ENCODE peak calls at places on chromosomes 3 and 15, in nine cellular contexts. I, Q, H, Z, V, S, W, R and T are unnamed samples. For H3K36me3, the result is how much of the 10 kb centered on the place peaks cover.

GRCh38 chr15:83398591-83398990 is 48.5 kb upstream of the SH3GL3 start:
- DNase-seq in S (no peak), Q (no peak), V (no peak), I (no peak), H (peak), Z (peak), R (peak), W (no peak), T (no peak)

GRCh38 chr15:66917904-66918448 is 147.4 kb upstream of the SMAD3 start:
- DNase-seq in S (no peak), Z (no peak), H (no peak), Q (no peak), I (no peak), W (no peak), V (no peak), R (no peak), T (no peak)

GRCh38 chr3:160473233-160473632 is 23.6 kb upstream of the TRIM59 start:
- DNase-seq in I (no peak), Q (no peak), H (peak), R (peak), S (no peak), Z (peak), W (no peak), V (no peak), T (no peak)

GRCh38 chr15:92681141-92681622 is 25.6 kb upstream of the FAM174B start:
- DNase-seq in Q (no peak), I (no peak), Z (peak), W (no peak), V (no peak), R (peak), H (peak), S (no peak), T (no peak)

GRCh38 chr15:70589221-70589620 is 174.1 kb downstream of the UACA start:
- DNase-seq in I (no peak), R (peak), Z (peak), S (no peak), Q (no peak), W (no peak), V (no peak), H (peak), T (no peak)

GRCh38 chr3:132344666-132345280 is 27.6 kb downstream of the ACP3 start:
- DNase-seq in R (no peak), H (peak), I (no peak), S (no peak), Q (no peak), Z (peak), V (no peak), W (no peak), T (no peak)

GRCh38 chr3:136114421-136114820 is 81.7 kb downstream of the MSL2 start:
- DNase-seq in I (no peak), Z (peak), Q (no peak), R (no peak), W (no peak), H (no peak), S (no peak), V (no peak), T (no peak)

GRCh38 chr15:91032919-91033803 is 10.8 kb upstream of the VPS33B start:
- DNase-seq in Q (no peak), R (peak), H (peak), S (peak), I (peak), V (peak), W (peak), Z (no peak), T (peak)

GRCh38 chr15:64813075-64813474 is 12.4 kb downstream of the PIF1 start:
- DNase-seq in R (peak), S (no peak), W (no peak), H (peak), I (no peak), V (no peak), Q (no peak), Z (peak), T (no peak)

GRCh38 chr3:168088106-168088722 is 7.5 kb downstream of the GOLIM4 start:
- DNase-seq in S (no peak), I (peak), W (no peak), V (no peak), H (peak), Z (no peak), Q (no peak), R (no peak), T (no peak)

GRCh38 chr15:67178569-67179210 is 75.8 kb downstream of the AAGAB start:
- DNase-seq in I (no peak), V (no peak), Z (peak), S (no peak), H (peak), Q (no peak), W (no peak), R (peak), T (no peak)

GRCh38 chr15:35669021-35669420 is 123.1 kb upstream of the DPH6 start:
- DNase-seq in S (no peak), V (no peak), R (no peak), H (no peak), Z (no peak), I (no peak), Q (no peak), W (no peak), T (no peak)

GRCh38 chr15:61051570-61052031 is 177.5 kb downstream of the RORA start:
- DNase-seq in Z (peak), R (peak), S (no peak), W (no peak), V (no peak), H (peak), I (peak), Q (no peak), T (no peak)

GRCh38 chr3:101453966-101454365 is 59.0 kb downstream of the SENP7 start:
- DNase-seq in W (no peak), I (no peak), S (no peak), Z (peak), H (peak), V (no peak), Q (no peak), R (peak), T (no peak)

GRCh38 chr15:71538181-71538580 is 272.2 kb upstream of the NR2E3 start:
- DNase-seq in H (no peak), Q (no peak), W (no peak), S (no peak), R (no peak), I (no peak), Z (peak), V (no peak), T (no peak)

GRCh38 chr3:49647741-49648140 is 26.4 kb upstream of the APEH start:
- DNase-seq in S (no peak), I (no peak), V (peak), R (no peak), H (no peak), W (no peak), Z (no peak), Q (no peak), T (no peak)

GRCh38 chr3:189270248-189270832 is 98.6 kb downstream of the TPRG1 start:
- DNase-seq in H (peak), I (peak), W (peak), Q (no peak), V (peak), S (peak), R (peak), Z (peak), T (peak)

GRCh38 chr15:60744826-60745225 is 265.9 kb upstream of the ICE2 start:
- DNase-seq in W (no peak), S (no peak), I (no peak), H (peak), Z (no peak), V (no peak), Q (no peak), R (no peak), T (no peak)

GRCh38 chr15:32100286-32100685 is 70.0 kb downstream of the CHRNA7 start:
- DNase-seq in H (no peak), V (no peak), Z (no peak), Q (no peak), I (no peak), R (no peak), W (no peak), S (no peak), T (no peak)

GRCh38 chr3:61812517-61812916 is 251.1 kb downstream of the PTPRG start:
- DNase-seq in R (no peak), Q (no peak), S (no peak), Z (no peak), W (no peak), I (no peak), V (no peak), H (no peak), T (no peak)

GRCh38 chr3:160756907-160757623 is 1.0 kb downstream of the PPM1L start:
- DNase-seq in Q (no peak), R (no peak), S (peak), Z (no peak), V (no peak), I (no peak), H (no peak), W (peak), T (peak)

GRCh38 chr3:54538346-54538745 is 389.5 kb downstream of the LRTM1 start:
- DNase-seq in Q (no peak), I (no peak), W (no peak), R (no peak), V (no peak), S (no peak), Z (no peak), H (no peak), T (no peak)

GRCh38 chr3:134106580-134106979 is 76.9 kb upstream of the SLCO2A1 start:
- DNase-seq in I (no peak), S (no peak), V (peak), R (no peak), W (no peak), Z (no peak), H (no peak), Q (no peak), T (no peak)

GRCh38 chr3:143182861-143183667 is 63.5 kb downstream of the CHST2 start:
- DNase-seq in Q (no peak), Z (no peak), H (no peak), R (no peak), I (no peak), W (no peak), V (no peak), S (no peak), T (no peak)

GRCh38 chr3:12553921-12554391 is 2.9 kb upstream of the MKRN2 start:
- DNase-seq in Q (no peak), V (no peak), S (no peak), R (peak), W (peak), H (peak), I (peak), Z (no peak), T (no peak)

GRCh38 chr3:193620650-193621049 is 27.6 kb downstream of the OPA1 start:
- DNase-seq in H (peak), S (no peak), R (peak), V (no peak), I (no peak), Z (peak), W (no peak), Q (no peak), T (no peak)

GRCh38 chr3:101548527-101549105 is 13.1 kb upstream of the TRMT10C start:
- DNase-seq in H (no peak), V (no peak), Z (no peak), S (no peak), Q (no peak), R (no peak), W (no peak), I (no peak), T (no peak)

GRCh38 chr3:153130312-153130977 is 31.6 kb upstream of the RAP2B start:
- DNase-seq in Q (no peak), I (no peak), S (no peak), Z (peak), R (peak), V (no peak), W (no peak), H (peak), T (no peak)

GRCh38 chr15:70248116-70249025 is 150.7 kb upstream of the TLE3 start:
- DNase-seq in H (no peak), R (peak), W (peak), V (no peak), Z (no peak), I (no peak), Q (no peak), S (peak), T (no peak)

GRCh38 chr3:133927543-133928066 is 31.9 kb upstream of the RAB6B start:
- DNase-seq in H (peak), Z (no peak), V (peak), R (peak), S (peak), W (no peak), Q (no peak), I (peak), T (peak)

GRCh38 chr15:37767841-37768455 is 166.5 kb upstream of the TMCO5A start:
- DNase-seq in H (peak), I (no peak), Q (no peak), W (no peak), V (no peak), R (peak), S (no peak), Z (peak), T (no peak)

GRCh38 chr3:34584971-34585370 is 786.5 kb downstream of the PDCD6IP start:
- DNase-seq in Q (no peak), Z (no peak), S (no peak), H (no peak), R (no peak), I (no peak), V (no peak), W (no peak), T (no peak)

GRCh38 chr15:37783290-37783689 is 151.2 kb upstream of the TMCO5A start:
- DNase-seq in Q (no peak), H (no peak), Z (no peak), S (no peak), V (no peak), W (no peak), R (peak), I (no peak), T (no peak)

GRCh38 chr15:52199271-52199670 is 8.1 kb upstream of the GNB5 start:
- DNase-seq in I (no peak), V (no peak), Z (no peak), H (no peak), W (no peak), S (no peak), Q (no peak), R (no peak), T (no peak)

DNA sequence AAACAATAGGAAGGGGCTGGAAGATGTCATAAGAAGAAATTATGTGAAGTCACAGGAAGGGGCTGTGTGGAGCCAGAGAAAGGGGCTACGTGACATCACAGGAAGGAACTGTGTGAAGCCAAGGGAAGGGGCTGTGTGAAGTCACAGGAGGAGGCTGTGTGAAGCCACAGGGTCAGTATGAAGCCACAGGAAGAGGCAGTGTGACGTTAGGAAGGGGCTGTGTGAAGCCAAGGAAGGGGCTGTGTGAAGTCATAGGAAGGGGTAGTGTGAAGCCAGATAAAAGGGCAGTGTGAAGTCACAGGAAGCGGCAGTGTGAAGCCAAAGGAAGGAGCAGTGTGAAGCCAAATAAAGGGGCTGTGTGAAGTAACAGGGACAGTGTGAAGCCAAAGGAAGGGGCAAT is 32.5 kb downstream of the GASK1A start:
- DNase-seq in S (no peak), W (no peak), H (no peak), R (no peak), Z (no peak), V (no peak), I (no peak), Q (no peak), T (peak)
- H3K36me3 ChIP-seq in S (under half), W (under half), H (under half), R (under half), Z (under half), V (under half), I (under half), Q (under half), T (under half)

DNA sequence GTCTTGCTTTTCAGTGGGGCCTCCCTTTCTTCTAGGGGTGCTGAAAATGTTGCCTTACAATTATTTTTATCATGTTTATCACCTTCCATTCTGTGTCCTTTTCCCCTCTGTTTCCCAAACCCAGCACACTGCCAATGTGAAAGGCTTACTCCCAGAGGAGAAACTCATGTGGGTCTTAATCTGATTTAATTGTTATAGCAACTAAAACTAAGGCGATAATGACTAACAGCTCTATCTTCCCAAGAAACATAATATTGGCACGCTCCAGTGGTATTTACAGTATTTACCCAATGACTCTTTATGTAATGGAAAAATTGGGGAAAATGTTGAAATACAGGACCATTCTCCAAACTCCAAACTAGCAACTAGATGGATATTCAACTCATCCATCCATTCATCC is 58.4 kb downstream of the MESD start:
- DNase-seq in I (no peak), Z (no peak), R (peak), W (no peak), H (peak), Q (no peak), V (no peak), S (no peak), T (no peak)
- H3K36me3 ChIP-seq in I (under half), Z (half or more), R (under half), W (under half), H (under half), Q (under half), V (under half), S (under half), T (under half)

DNA sequence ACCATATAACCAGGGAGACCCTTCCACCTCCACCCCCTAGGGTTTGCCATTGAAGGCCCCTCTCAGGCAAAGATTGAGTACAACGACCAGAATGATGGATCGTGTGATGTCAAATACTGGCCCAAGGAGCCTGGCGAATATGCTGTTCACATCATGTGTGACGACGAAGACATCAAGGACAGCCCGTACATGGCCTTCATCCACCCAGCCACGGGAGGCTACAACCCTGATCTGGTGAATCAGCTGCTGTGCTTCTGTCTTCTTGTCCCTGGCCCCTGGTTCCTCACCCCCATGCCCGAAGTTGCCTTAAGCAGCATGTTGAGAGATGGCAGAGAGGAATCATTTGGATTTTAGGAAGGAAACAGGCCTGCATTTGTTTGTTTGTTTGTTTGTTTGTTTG is 98.4 kb downstream of the FLNB start:
- DNase-seq in H (no peak), R (no peak), W (no peak), Z (no peak), Q (no peak), S (no peak), V (no peak), I (no peak), T (no peak)
- H3K36me3 ChIP-seq in H (half or more), R (under half), W (half or more), Z (half or more), Q (under half), S (under half), V (under half), I (under half), T (under half)

GRCh38 chr3:123294296-123294938 is 92.7 kb downstream of the SEC22A start:
- DNase-seq in Q (no peak), H (no peak), V (no peak), Z (no peak), I (no peak), S (no peak), R (no peak), W (no peak), T (no peak)
- H3K36me3 ChIP-seq in Q (under half), H (under half), V (under half), Z (under half), I (under half), S (under half), R (under half), W (under half), T (under half)

GRCh38 chr3:38253704-38254103 is 11.9 kb upstream of the SLC22A13 start:
- DNase-seq in V (no peak), H (no peak), I (no peak), Z (no peak), Q (no peak), W (no peak), S (no peak), R (no peak), T (no peak)

GRCh38 chr3:38254872-38255271 is 10.7 kb upstream of the SLC22A13 start:
- DNase-seq in I (no peak), Z (no peak), Q (no peak), H (no peak), R (no peak), S (no peak), V (no peak), W (no peak), T (no peak)

GRCh38 chr3:38247366-38248035 is 18.1 kb upstream of the SLC22A13 start:
- DNase-seq in H (peak), I (no peak), Q (no peak), W (no peak), S (no peak), V (no peak), Z (peak), R (peak), T (no peak)

GRCh38 chr3:38250198-38250597 is 15.4 kb upstream of the SLC22A13 start:
- DNase-seq in I (no peak), H (no peak), S (no peak), W (no peak), Z (no peak), R (no peak), V (no peak), Q (no peak), T (no peak)

DNA sequence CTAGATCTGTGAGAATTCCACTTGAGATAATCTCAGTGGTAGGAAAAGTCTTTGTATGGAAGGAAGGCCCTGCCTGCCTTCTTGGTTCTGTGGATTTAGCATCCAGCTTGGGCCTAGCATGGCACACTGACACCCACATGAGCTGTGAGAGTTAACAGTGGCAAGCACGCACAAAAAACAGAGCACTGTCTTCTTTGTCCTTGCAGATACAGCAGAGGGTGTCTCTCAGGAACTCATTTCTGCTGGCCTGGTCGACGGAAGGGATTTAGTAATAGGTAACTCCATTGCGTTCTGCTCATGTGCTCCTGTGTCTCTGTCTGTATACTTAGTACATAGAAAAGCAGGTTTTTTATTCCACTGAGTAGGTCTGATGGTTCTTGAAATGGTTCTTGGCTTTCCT is 14.4 kb upstream of the SLC22A13 start:
- DNase-seq in S (no peak), Q (no peak), V (no peak), I (no peak), H (no peak), R (no peak), Z (no peak), W (no peak), T (no peak)
- H3K36me3 ChIP-seq in S (half or more), Q (under half), V (under half), I (half or more), H (half or more), R (under half), Z (under half), W (half or more), T (under half)

GRCh38 chr3:40465111-40465407 is 7.9 kb downstream of the RPL14 start:
- DNase-seq in S (no peak), W (no peak), Z (no peak), I (no peak), Q (no peak), R (no peak), V (no peak), H (no peak), T (no peak)
- H3K36me3 ChIP-seq in S (half or more), W (half or more), Z (under half), I (half or more), Q (under half), R (under half), V (under half), H (under half), T (under half)

GRCh38 chr3:45967724-45968123 is 24.5 kb downstream of the CXCR6 start:
- DNase-seq in I (no peak), H (no peak), V (no peak), Q (no peak), R (no peak), W (no peak), Z (no peak), S (no peak), T (no peak)
- H3K36me3 ChIP-seq in I (half or more), H (under half), V (under half), Q (half or more), R (half or more), W (half or more), Z (half or more), S (half or more), T (half or more)